ENCODE peak calls at places on chromosomes 2 and 18, in eight cellular contexts. L, U, R, V, G, J, A and H are unnamed samples.

GRCh38 chr2:27545348-27546141 is 37.3 kb upstream of the ZNF512 start:
- DNase-seq in R (peak), G (no peak), J (no peak), V (no peak), L (no peak), U (no peak), A (no peak), H (no peak)

GRCh38 chr2:133992454-133992853 is 261.4 kb upstream of the MGAT5 start:
- DNase-seq in U (no peak), L (no peak), G (no peak), J (no peak), V (no peak), A (no peak), R (no peak), H (no peak)

GRCh38 chr18:11849845-11850747 is 1.1 kb upstream of the CHMP1B start:
- DNase-seq in G (peak), L (peak), A (no peak), U (peak), R (peak), J (no peak), V (peak), H (no peak)

GRCh38 chr2:98637401-98638144 is 29.2 kb downstream of the UNC50 start:
- DNase-seq in R (no peak), J (no peak), A (peak), L (no peak), U (no peak), V (no peak), G (no peak), H (no peak)

GRCh38 chr2:201674794-201675193 is 23.6 kb downstream of the MPP4 start:
- DNase-seq in V (no peak), A (no peak), G (no peak), U (no peak), J (no peak), R (no peak), L (no peak), H (no peak)

GRCh38 chr2:99695856-99696255 is 206.0 kb upstream of the REV1 start:
- DNase-seq in L (no peak), A (no peak), U (no peak), G (no peak), V (no peak), J (no peak), R (no peak), H (no peak)

GRCh38 chr2:62217980-62218379 is 22.1 kb downstream of the B3GNT2 start:
- DNase-seq in V (no peak), J (no peak), U (no peak), A (no peak), G (no peak), L (no peak), R (peak), H (no peak)

GRCh38 chr2:120450196-120450820 is 104.4 kb downstream of the INHBB start:
- DNase-seq in J (no peak), V (no peak), G (no peak), A (no peak), R (peak), U (no peak), L (no peak), H (no peak)

GRCh38 chr18:25457636-25458035 is 105.7 kb upstream of the ZNF521 start:
- DNase-seq in U (no peak), L (no peak), G (no peak), A (no peak), J (no peak), V (no peak), R (peak), H (no peak)

GRCh38 chr2:241123816-241124536 is 21.9 kb upstream of the MTERF4 start:
- DNase-seq in R (no peak), J (no peak), V (no peak), A (no peak), G (no peak), U (no peak), L (no peak), H (no peak)

GRCh38 chr2:104701471-104701911 is 152.4 kb upstream of the POU3F3 start:
- DNase-seq in U (no peak), J (no peak), G (no peak), R (no peak), V (no peak), L (no peak), A (no peak), H (no peak)

GRCh38 chr2:206160124-206160806 is 570 bp downstream of the EEF1B2 start:
- DNase-seq in A (no peak), L (peak), V (no peak), G (peak), R (peak), U (peak), J (no peak), H (no peak)

GRCh38 chr2:71637168-71637567 is 183.8 kb downstream of the DYSF start:
- DNase-seq in V (no peak), R (no peak), A (no peak), U (no peak), J (no peak), G (no peak), L (no peak), H (no peak)

GRCh38 chr2:174344716-174345472 is 10.1 kb downstream of the SP9 start:
- DNase-seq in L (peak), U (no peak), A (no peak), R (peak), G (no peak), J (no peak), V (no peak), H (no peak)

GRCh38 chr18:36366994-36367839 is 69.7 kb downstream of the FHOD3 start:
- DNase-seq in U (no peak), J (no peak), L (no peak), V (no peak), A (peak), G (no peak), R (no peak), H (no peak)

DNA sequence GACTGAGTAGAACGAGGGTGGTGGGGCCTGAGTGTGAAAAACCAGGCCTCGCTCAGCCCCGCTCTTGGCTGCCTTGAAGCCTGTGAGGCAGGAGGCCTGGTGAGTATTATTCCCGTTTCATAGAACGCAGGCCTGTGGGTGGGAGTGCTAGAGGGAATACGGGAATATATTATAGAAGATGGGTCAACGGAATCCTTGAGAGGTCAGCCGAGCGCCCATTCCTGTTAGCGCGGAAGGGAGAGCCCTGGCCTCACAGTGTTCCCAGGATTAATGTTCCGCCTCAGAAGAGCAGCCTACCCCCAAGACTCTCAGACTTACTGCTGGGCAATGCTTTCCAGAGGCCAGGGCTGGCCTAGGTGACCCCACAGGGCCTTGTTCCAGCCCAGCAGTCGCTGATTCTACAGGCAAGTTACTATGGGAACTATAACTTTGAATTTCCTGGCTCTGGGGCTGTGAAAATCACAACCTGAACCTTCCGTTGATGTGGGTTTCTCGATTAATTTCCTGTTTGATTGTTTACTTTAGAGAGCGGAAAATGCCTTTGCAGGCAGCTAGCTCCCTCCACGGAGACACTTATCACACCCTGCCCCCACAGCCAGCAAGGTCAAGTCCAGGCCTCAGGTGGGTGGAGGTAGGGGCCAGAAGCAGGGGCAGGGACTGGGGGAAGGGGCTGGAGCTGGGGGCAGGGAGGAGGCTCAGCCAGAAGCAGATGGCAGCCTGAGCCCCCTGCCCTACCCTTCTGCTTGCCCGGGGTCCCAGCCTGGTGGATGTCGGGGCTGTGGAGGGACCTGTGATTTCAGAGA is 108.3 kb downstream of the SMAD7 start:
- DNase-seq in L (no peak), G (peak), R (no peak), J (no peak), U (no peak), A (no peak), V (no peak), H (no peak)
- TF ChIP-seq USF2 in L (no peak), G (no peak), R (no peak), J (no peak), U (no peak), A (no peak), V (no peak), H (no peak)

GRCh38 chr2:75646583-75647425 is at the start of gene MRPL19:
- DNase-seq in G (peak), U (peak), J (peak), V (peak), A (peak), R (peak), L (peak), H (peak)

GRCh38 chr2:75645643-75646042 is 940 bp upstream of the MRPL19 start:
- DNase-seq in R (no peak), J (no peak), A (no peak), V (no peak), U (no peak), L (no peak), G (no peak), H (no peak)

GRCh38 chr2:75643980-75644379 is 2.6 kb upstream of the MRPL19 start:
- DNase-seq in J (no peak), G (no peak), U (no peak), L (no peak), R (no peak), V (no peak), A (no peak), H (no peak)

GRCh38 chr2:75646090-75646582 is 447 bp upstream of the MRPL19 start:
- DNase-seq in V (no peak), G (no peak), U (no peak), R (no peak), A (no peak), L (peak), J (no peak), H (no peak)

GRCh38 chr2:75647771-75648170 is 1.2 kb downstream of the MRPL19 start:
- DNase-seq in V (no peak), G (no peak), U (no peak), L (no peak), J (no peak), R (no peak), A (no peak), H (no peak)
- TF ChIP-seq USF2 in V (no peak), G (no peak), U (no peak), L (no peak), J (no peak), R (no peak), A (no peak), H (no peak)

GRCh38 chr18:72342933-72343332 is 201.2 kb downstream of the CBLN2 start:
- DNase-seq in V (no peak), A (no peak), U (no peak), R (no peak), L (no peak), J (no peak), G (no peak), H (no peak)
- TF ChIP-seq USF2 in V (no peak), A (no peak), U (no peak), R (no peak), L (no peak), J (no peak), G (no peak), H (no peak)

GRCh38 chr2:237603718-237604362 is 13.3 kb upstream of the RAB17 start:
- DNase-seq in G (no peak), U (no peak), L (peak), V (no peak), R (peak), J (no peak), A (peak), H (no peak)
- TF ChIP-seq USF2 in G (no peak), U (no peak), L (no peak), V (no peak), R (no peak), J (no peak), A (no peak), H (no peak)

DNA sequence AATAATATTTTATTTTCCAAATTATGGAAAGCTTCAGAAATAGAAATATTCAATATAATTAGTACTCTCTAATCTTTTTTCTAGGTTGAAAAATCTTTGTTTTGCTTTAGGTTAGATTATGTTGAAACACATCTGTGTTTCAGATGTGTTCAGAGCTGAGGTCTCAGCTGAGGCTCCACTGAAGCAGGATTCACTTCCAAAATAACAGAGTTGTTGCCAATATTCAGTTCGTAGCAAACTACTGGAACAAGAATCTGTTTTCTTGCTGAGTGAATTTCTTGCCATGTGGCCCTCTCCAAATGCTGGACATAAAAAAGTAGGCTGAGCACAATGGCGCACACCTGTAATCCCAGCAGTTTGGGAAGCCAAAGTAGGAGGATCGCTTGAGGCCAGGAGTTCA is 8.7 kb downstream of the PHOSPHO2 start:
- DNase-seq in L (no peak), U (no peak), G (no peak), A (no peak), R (no peak), V (no peak), J (no peak), H (no peak)
- TF ChIP-seq USF2 in L (no peak), U (no peak), G (no peak), A (no peak), R (no peak), V (no peak), J (no peak), H (no peak)

GRCh38 chr2:172535119-172535518 is 20.8 kb upstream of the PDK1 start:
- DNase-seq in V (no peak), J (no peak), L (no peak), G (no peak), A (no peak), U (no peak), R (no peak), H (no peak)

GRCh38 chr2:172539767-172540166 is 16.1 kb upstream of the PDK1 start:
- DNase-seq in J (no peak), G (no peak), A (no peak), U (no peak), R (no peak), V (no peak), L (no peak), H (no peak)

GRCh38 chr2:172545408-172546075 is 10.3 kb upstream of the PDK1 start:
- DNase-seq in J (no peak), R (no peak), A (no peak), G (no peak), V (no peak), U (no peak), L (no peak), H (no peak)

DNA sequence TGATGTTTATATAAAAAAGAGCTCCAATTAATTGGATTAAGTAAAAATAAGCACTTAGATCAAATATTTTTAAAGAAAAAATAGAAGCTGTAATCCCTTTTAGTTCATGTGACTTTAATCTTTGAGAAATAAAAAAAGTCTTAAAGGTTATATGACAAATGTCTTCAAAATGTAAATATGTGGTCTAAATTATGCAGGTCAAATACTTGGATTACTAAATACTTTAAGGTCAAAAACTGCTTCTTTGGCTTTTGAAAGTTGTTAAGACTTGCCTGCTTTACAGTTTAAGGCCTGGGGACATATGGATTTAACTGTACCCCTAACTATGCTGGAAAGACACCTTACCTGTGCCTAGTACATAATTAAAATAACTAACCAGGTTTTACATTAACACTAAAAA is 15.5 kb upstream of the PDK1 start:
- DNase-seq in G (no peak), U (no peak), L (no peak), A (no peak), V (no peak), J (no peak), R (peak), H (no peak)
- TF ChIP-seq USF2 in G (no peak), U (no peak), L (no peak), A (no peak), V (no peak), J (no peak), R (no peak), H (no peak)

DNA sequence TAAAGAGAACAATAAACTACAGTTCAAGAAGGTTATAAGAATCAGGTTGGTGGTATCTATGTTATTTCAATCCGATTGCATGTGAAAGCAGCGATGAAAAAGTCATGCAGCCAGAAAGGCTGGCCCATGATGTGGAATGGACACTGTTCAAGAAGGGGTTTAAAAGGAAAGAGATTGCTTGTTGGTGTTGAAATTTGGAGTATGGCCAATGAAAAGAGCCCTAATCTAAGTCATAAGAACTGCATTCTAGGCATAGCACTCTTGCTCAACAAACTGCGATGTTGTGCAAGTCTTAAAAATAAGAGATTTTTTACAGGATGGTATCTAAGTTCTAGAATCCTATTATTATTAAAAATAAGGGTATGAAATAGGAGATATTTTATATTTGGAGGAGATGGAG is 61.3 kb downstream of the EFEMP1 start:
- DNase-seq in G (no peak), L (no peak), U (no peak), A (no peak), J (no peak), V (peak), R (peak), H (no peak)
- TF ChIP-seq USF2 in G (no peak), L (no peak), U (no peak), A (no peak), J (no peak), V (no peak), R (no peak), H (no peak)